ENCODE peak calls at places on chromosomes 7 and 10, in four cellular contexts. Q is NCI-H2029 treated with DMSO at 0.1 percent for 48 hours, L is tibial nerve, F is HEK293T. E is an unnamed sample.
A peak's percentile ranks its signal among the peaks of the same experiment; 100 is the strongest.

GRCh38 chr7:74206589-74207120 is 3.2 kb upstream of the LAT2 start:
- DNase-seq in Q (peak; percentile 44), L (peak; percentile 90), F (peak; percentile 85), E (peak; percentile 43)

GRCh38 chr7:85716353-85716752 is 529.5 kb upstream of the SEMA3D start:
- DNase-seq in Q (no peak), L (no peak), F (no peak), E (no peak)

GRCh38 chr10:58175990-58176910 is 91.4 kb downstream of the IPMK start:
- DNase-seq in Q (no peak), L (no peak), F (no peak), E (no peak)

GRCh38 chr7:93031795-93032194 is 86.0 kb downstream of the SAMD9 start:
- DNase-seq in Q (no peak), L (no peak), F (no peak), E (no peak)

GRCh38 chr10:61975107-61975932 is 73.8 kb downstream of the ARID5B start:
- DNase-seq in Q (no peak), L (no peak), F (no peak), E (no peak)

GRCh38 chr7:158805414-158805813 is 23.9 kb downstream of the ESYT2 start:
- DNase-seq in Q (no peak), L (no peak), F (no peak), E (no peak)

GRCh38 chr10:79286318-79286951 is 60.8 kb upstream of the PPIF start:
- DNase-seq in Q (no peak), L (peak; percentile 55), F (no peak), E (no peak)

GRCh38 chr7:5215313-5215712 is 25.3 kb downstream of the WIPI2 start:
- DNase-seq in Q (no peak), L (no peak), F (no peak), E (no peak)

GRCh38 chr7:137903382-137904169 is 56.8 kb upstream of the DGKI start:
- DNase-seq in Q (peak; percentile 68), L (peak; percentile 55), F (peak; percentile 77), E (peak; percentile 42)

GRCh38 chr10:102230264-102230860 is 4.3 kb downstream of the ELOVL3 start:
- DNase-seq in Q (no peak), L (no peak), F (peak; percentile 79), E (peak; percentile 48)

GRCh38 chr7:114182837-114183236 is 231.8 kb upstream of the FOXP2 start:
- DNase-seq in Q (no peak), L (no peak), F (no peak), E (no peak)

GRCh38 chr7:116185450-116185849 is 24.9 kb upstream of the TES start:
- DNase-seq in Q (no peak), L (no peak), F (no peak), E (no peak)

GRCh38 chr10:105017116-105017515 is 376.0 kb downstream of the SORCS3 start:
- DNase-seq in Q (no peak), L (no peak), F (no peak), E (no peak)

GRCh38 chr10:15068802-15069201 is 19.8 kb downstream of the ACBD7 start:
- DNase-seq in Q (no peak), L (no peak), F (no peak), E (no peak)

GRCh38 chr10:82934429-82934828 is 1059.4 kb downstream of the NRG3 start:
- DNase-seq in Q (no peak), L (no peak), F (no peak), E (no peak)

GRCh38 chr7:90180649-90181048 is 26.4 kb downstream of the STEAP1 start:
- DNase-seq in Q (no peak), L (no peak), F (no peak), E (no peak)

GRCh38 chr10:6607187-6607586 is 27.1 kb upstream of the PRKCQ start:
- DNase-seq in Q (no peak), L (no peak), F (no peak), E (no peak)

GRCh38 chr10:74179124-74179710 is 28.2 kb downstream of the ADK start:
- DNase-seq in Q (no peak), L (no peak), F (no peak), E (no peak)

GRCh38 chr7:135710417-135711138 is 17.4 kb downstream of the SLC13A4 start:
- DNase-seq in Q (no peak), L (no peak), F (peak; percentile 85), E (no peak)

GRCh38 chr7:146115665-146116451 is 743 bp upstream of the CNTNAP2 start:
- DNase-seq in Q (no peak), L (no peak), F (peak; percentile 92), E (no peak)

GRCh38 chr7:27895553-27895952 is 155.6 kb downstream of the TAX1BP1 start:
- DNase-seq in Q (no peak), L (no peak), F (no peak), E (no peak)

GRCh38 chr7:26199301-26200112 is 1.0 kb downstream of the HNRNPA2B1 start:
- DNase-seq in Q (no peak), L (peak; percentile 64), F (no peak), E (peak; percentile 54)

GRCh38 chr7:151897201-151897711 is 20.3 kb upstream of the PRKAG2 start:
- DNase-seq in Q (no peak), L (no peak), F (peak; percentile 76), E (no peak)

GRCh38 chr7:27560706-27561235 is 101.9 kb downstream of the HIBADH start:
- DNase-seq in Q (no peak), L (no peak), F (no peak), E (no peak)

GRCh38 chr10:128466831-128467371 is 340.7 kb upstream of the MKI67 start:
- DNase-seq in Q (no peak), L (no peak), F (no peak), E (no peak)

GRCh38 chr7:2859952-2860351 is 15.8 kb upstream of the GNA12 start:
- DNase-seq in Q (no peak), L (no peak), F (no peak), E (no peak)

GRCh38 chr7:115825736-115826135 is 204.8 kb downstream of the TFEC start:
- DNase-seq in Q (no peak), L (no peak), F (no peak), E (no peak)

GRCh38 chr10:87613766-87614165 is 45.9 kb upstream of the PAPSS2 start:
- DNase-seq in Q (no peak), L (no peak), F (no peak), E (no peak)

GRCh38 chr10:28991738-28992270 is 297.1 kb upstream of the LYZL1 start:
- DNase-seq in Q (peak; percentile 26), L (no peak), F (peak; percentile 53), E (no peak)

GRCh38 chr7:7428806-7429205 is 106.9 kb downstream of the COL28A1 start:
- DNase-seq in Q (no peak), L (no peak), F (no peak), E (no peak)

GRCh38 chr7:105060394-105060793 is 46.4 kb downstream of the KMT2E start:
- DNase-seq in Q (no peak), L (no peak), F (no peak), E (no peak)

GRCh38 chr10:123567984-123568745 is 98.0 kb upstream of the GPR26 start:
- DNase-seq in Q (no peak), L (no peak), F (no peak), E (no peak)

GRCh38 chr10:79349072-79349491 is 1.8 kb downstream of the PPIF start:
- DNase-seq in Q (no peak), L (no peak), F (no peak), E (no peak)

GRCh38 chr7:20053334-20054104 is 163.7 kb downstream of the MACC1 start:
- DNase-seq in Q (no peak), L (no peak), F (no peak), E (no peak)

GRCh38 chr7:148916186-148916585 is 32.1 kb upstream of the EZH2 start:
- DNase-seq in Q (no peak), L (no peak), F (no peak), E (no peak)

GRCh38 chr10:128316925-128317324 is 190.7 kb upstream of the MKI67 start:
- DNase-seq in Q (no peak), L (no peak), F (no peak), E (no peak)

GRCh38 chr10:132110091-132110490 is 44.3 kb downstream of the JAKMIP3 start:
- DNase-seq in Q (no peak), L (no peak), F (no peak), E (no peak)

E was measured in DMS79.